ENCODE peak calls at places on chromosomes 4 and X, in six cellular contexts. L is astrocyte, O is body of pancreas, F is stomach, A is esophagus muscularis mucosa, B is lung. G is an unnamed sample.
A peak's percentile ranks its signal among the peaks of the same experiment; 100 is the strongest.

GRCh38 chr4:60944070-60944469 is 256.1 kb upstream of the ADGRL3 start:
- DNase-seq in L (no peak), O (no peak), F (no peak), A (no peak), B (no peak), G (no peak)

GRCh38 chrX:71017396-71017939 is 50.7 kb downstream of the SNX12 start:
- DNase-seq in L (peak; percentile 25), O (no peak), F (no peak), A (no peak), B (no peak), G (no peak)

GRCh38 chr4:70734168-70734954 is 12.6 kb downstream of the RUFY3 start:
- DNase-seq in L (peak; percentile 47), O (peak; percentile 33), F (no peak), A (no peak), B (no peak), G (peak; percentile 41)

GRCh38 chr4:45475490-45475889 is 648.4 kb downstream of the GABRG1 start:
- DNase-seq in L (no peak), O (no peak), F (no peak), A (no peak), B (no peak), G (no peak)

GRCh38 chrX:37959212-37960021 is 46.9 kb upstream of the SYTL5 start:
- DNase-seq in L (no peak), O (no peak), F (no peak), A (no peak), B (no peak), G (no peak)

GRCh38 chrX:120125444-120125843 is 9.7 kb upstream of the RHOXF1 start:
- DNase-seq in L (no peak), O (peak; percentile 5), F (no peak), A (no peak), B (no peak), G (no peak)

GRCh38 chr4:48149971-48150370 is 15.9 kb upstream of the TXK start:
- DNase-seq in L (no peak), O (no peak), F (no peak), A (no peak), B (no peak), G (no peak)

GRCh38 chrX:58025979-58026378 is 115.7 kb upstream of the ZXDA start:
- DNase-seq in L (no peak), O (peak; percentile 23), F (peak; percentile 33), A (no peak), B (no peak), G (peak; percentile 39)

GRCh38 chr4:120007171-120007894 is 59.3 kb downstream of the MAD2L1 start:
- DNase-seq in L (peak; percentile 76), O (no peak), F (no peak), A (no peak), B (no peak), G (no peak)

GRCh38 chr4:156598138-156598681 is 373.4 kb downstream of the PDGFC start:
- DNase-seq in L (peak; percentile 87), O (no peak), F (no peak), A (no peak), B (peak; percentile 37), G (no peak)

GRCh38 chr4:48439988-48440387 is 43.2 kb upstream of the SLC10A4 start:
- DNase-seq in L (peak; percentile 2), O (no peak), F (peak; percentile 34), A (no peak), B (no peak), G (no peak)

GRCh38 chr4:61556277-61556676 is 356.2 kb downstream of the ADGRL3 start:
- DNase-seq in L (peak; percentile 6), O (no peak), F (no peak), A (no peak), B (no peak), G (no peak)

GRCh38 chr4:15874671-15875070 is 63.9 kb downstream of the FGFBP1 start:
- DNase-seq in L (no peak), O (no peak), F (no peak), A (no peak), B (no peak), G (no peak)

GRCh38 chr4:156971168-156971601 is 414 bp downstream of the PDGFC start:
- DNase-seq in L (no peak), O (peak; percentile 39), F (peak; percentile 34), A (no peak), B (peak; percentile 29), G (peak; percentile 44)

GRCh38 chr4:169100656-169101055 is 90.6 kb upstream of the CBR4 start:
- DNase-seq in L (no peak), O (no peak), F (no peak), A (no peak), B (no peak), G (no peak)

GRCh38 chr4:156347412-156348075 is 393.9 kb upstream of the CTSO start:
- DNase-seq in L (peak; percentile 74), O (no peak), F (no peak), A (no peak), B (no peak), G (no peak)

GRCh38 chr4:57068237-57068981 is 41.8 kb downstream of the IGFBP7 start:
- DNase-seq in L (no peak), O (no peak), F (no peak), A (no peak), B (no peak), G (no peak)

GRCh38 chrX:52422884-52423283 is 54.1 kb downstream of the XAGE2 start:
- DNase-seq in L (peak; percentile 71), O (no peak), F (no peak), A (no peak), B (no peak), G (no peak)

GRCh38 chrX:130263016-130263415 is 5.7 kb downstream of the ZNF280C start:
- DNase-seq in L (no peak), O (no peak), F (no peak), A (no peak), B (no peak), G (no peak)

GRCh38 chr4:138953962-138954371 is 61.6 kb upstream of the NOCT start:
- DNase-seq in L (peak; percentile 98), O (peak; percentile 25), F (no peak), A (no peak), B (no peak), G (no peak)

GRCh38 chrX:10288400-10288799 is 131.6 kb downstream of the CLCN4 start:
- DNase-seq in L (peak; percentile 7), O (no peak), F (no peak), A (no peak), B (no peak), G (no peak)

GRCh38 chr4:8407756-8408155 is 32.8 kb downstream of the ACOX3 start:
- DNase-seq in L (no peak), O (no peak), F (peak; percentile 69), A (no peak), B (no peak), G (no peak)

GRCh38 chrX:85503258-85504158 is 124.0 kb upstream of the POF1B start:
- DNase-seq in L (no peak), O (no peak), F (no peak), A (no peak), B (no peak), G (no peak)

GRCh38 chrX:24020280-24020876 is 6.6 kb downstream of the KLHL15 start:
- DNase-seq in L (peak; percentile 22), O (no peak), F (no peak), A (no peak), B (no peak), G (no peak)

GRCh38 chr4:13627185-13627605 is 330 bp downstream of the BOD1L1 start:
- DNase-seq in L (no peak), O (peak; percentile 10), F (no peak), A (no peak), B (no peak), G (peak; percentile 22)

GRCh38 chr4:5051692-5052423 is 578 bp downstream of the STK32B start:
- DNase-seq in L (peak; percentile 19), O (no peak), F (peak; percentile 38), A (peak; percentile 87), B (no peak), G (no peak)

GRCh38 chrX:122906726-122907125 is 277.4 kb upstream of the GRIA3 start:
- DNase-seq in L (no peak), O (no peak), F (no peak), A (no peak), B (no peak), G (no peak)

DNA sequence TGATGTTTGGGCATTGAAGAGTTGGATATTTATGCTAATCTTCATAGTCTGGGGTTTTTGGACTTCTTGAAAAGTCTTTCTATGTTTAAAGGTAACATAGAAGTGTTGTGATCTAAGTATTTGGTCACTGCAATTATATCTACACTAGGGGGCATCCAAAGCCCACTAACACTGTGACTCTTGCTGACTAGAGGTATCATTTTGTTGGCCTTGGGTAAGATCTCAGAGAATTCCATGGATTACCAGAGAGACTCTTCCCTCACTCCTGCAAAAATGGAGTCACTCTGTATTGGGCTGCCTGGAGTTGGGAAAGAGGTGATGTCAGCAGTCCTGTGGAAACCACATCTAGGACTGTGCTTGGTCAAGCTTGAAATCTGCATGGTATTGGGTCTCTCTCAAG is 1077.6 kb downstream of the FAM133A start:
- DNase-seq in L (no peak), O (no peak), F (no peak), A (no peak), B (no peak), G (no peak)
- TF ChIP-seq CTCF in L (no peak), O (no peak), F (no peak), A (no peak), B (no peak), G (no peak)

DNA sequence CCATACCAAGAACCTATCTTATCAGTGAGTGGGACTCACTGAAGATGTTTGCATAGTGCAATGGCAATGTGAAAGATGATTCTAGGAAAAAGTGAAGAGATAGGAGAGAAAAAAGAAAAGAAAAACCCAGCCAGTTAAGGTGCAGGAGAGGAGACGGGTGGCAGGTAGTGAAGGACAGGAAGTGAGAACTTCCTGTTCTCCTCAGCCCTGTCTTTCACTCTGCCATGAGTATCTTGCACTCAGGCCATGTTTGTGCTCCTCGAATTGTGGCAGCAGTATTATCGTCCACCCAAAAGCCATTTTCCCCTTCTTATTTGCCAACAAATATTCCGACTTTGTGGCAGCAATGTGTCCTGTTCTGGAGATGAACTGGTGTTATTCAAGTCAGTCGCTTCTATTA is 8.6 kb upstream of the ENPEP start:
- DNase-seq in L (no peak), O (no peak), F (no peak), A (no peak), B (no peak), G (no peak)
- H3K27ac ChIP-seq in L (no peak overlapping the region), O (no peak overlapping the region), F (no peak overlapping the region), A (no peak overlapping the region), B (no peak overlapping the region), G (no peak overlapping the region)

GRCh38 chr4:3514221-3514780 is 17.9 kb downstream of the LRPAP1 start:
- DNase-seq in L (no peak), O (no peak), F (no peak), A (no peak), B (no peak), G (no peak)

GRCh38 chr4:3513807-3514206 is 18.4 kb downstream of the LRPAP1 start:
- DNase-seq in L (no peak), O (no peak), F (no peak), A (no peak), B (no peak), G (no peak)

GRCh38 chr4:3515646-3516045 is 16.6 kb downstream of the LRPAP1 start:
- DNase-seq in L (no peak), O (no peak), F (no peak), A (no peak), B (no peak), G (no peak)

GRCh38 chr4:3516061-3516835 is 16.0 kb downstream of the LRPAP1 start:
- DNase-seq in L (no peak), O (no peak), F (no peak), A (no peak), B (no peak), G (no peak)

GRCh38 chr4:3514806-3515421 is 17.3 kb downstream of the LRPAP1 start:
- DNase-seq in L (no peak), O (no peak), F (no peak), A (no peak), B (no peak), G (no peak)
- TF ChIP-seq CTCF in L (no peak), O (no peak), F (no peak), A (no peak), B (no peak), G (no peak)

GRCh38 chr4:153341575-153342090 is 2.9 kb upstream of the MND1 start:
- DNase-seq in L (peak; percentile 54), O (peak; percentile 7), F (no peak), A (no peak), B (no peak), G (no peak)
- H3K27ac ChIP-seq in L (no peak overlapping the region), O (peak overlapping the region; percentile 29), F (peak overlapping the region; percentile 46), A (no peak overlapping the region), B (no peak overlapping the region), G (no peak overlapping the region)